ENCODE peak calls at places on chromosomes 11 and 22, in nine cellular contexts. S is stimulated activated CD8-positive, alpha-beta memory T cell treated with anti-CD3 and anti-CD28 coated beads, Interleukin-15, amount 100 ng/mL, for 1 hour; V is left ventricle myocardium superior; U is brain microvascular endothelial cell; F is skeletal muscle cell; L is AG09319; O is T1000; I is effector memory CD8-positive, alpha-beta T cell; D is pancreas. X is an unnamed sample.

GRCh38 chr11:82828472-82828871 is 71.8 kb downstream of the PRCP start:
- DNase-seq in I (no peak), L (no peak), O (no peak), S (no peak), V (no peak), U (no peak), F (no peak), D (no peak), X (no peak)

GRCh38 chr11:8934735-8935478 is 2.2 kb upstream of the C11orf16 start:
- DNase-seq in O (peak; percentile 11), D (no peak), F (peak; percentile 49), I (no peak), V (no peak), L (no peak), S (no peak), U (peak; percentile 88), X (no peak)

GRCh38 chr11:78576549-78577097 is 2.0 kb upstream of the NARS2 start:
- DNase-seq in I (no peak), U (no peak), F (no peak), D (no peak), L (no peak), V (no peak), O (no peak), S (no peak), X (no peak)

GRCh38 chr11:86277741-86278140 is 24.3 kb upstream of the HIKESHI start:
- DNase-seq in O (no peak), U (no peak), S (no peak), D (no peak), I (no peak), V (no peak), L (no peak), F (no peak), X (no peak)

GRCh38 chr22:37311761-37312312 is 29.5 kb downstream of the CYTH4 start:
- DNase-seq in I (no peak), L (no peak), O (no peak), V (no peak), D (no peak), U (no peak), S (no peak), F (no peak), X (no peak)

GRCh38 chr11:2664331-2664730 is 35.5 kb downstream of the KCNQ1OT1 start:
- DNase-seq in U (no peak), S (no peak), O (no peak), I (no peak), F (no peak), L (no peak), D (no peak), V (no peak), X (no peak)

GRCh38 chr22:41951898-41952474 is at the start of gene SMIM45:
- DNase-seq in U (no peak), D (peak; percentile 44), V (no peak), S (no peak), L (no peak), O (no peak), I (no peak), F (no peak), X (no peak)

GRCh38 chr11:1232328-1233321 is 9.8 kb downstream of the MUC5B start:
- DNase-seq in I (no peak), D (peak; percentile 67), U (no peak), L (no peak), F (no peak), S (no peak), O (no peak), V (peak; percentile 14), X (peak; percentile 17)